ENCODE peak calls at places on chromosomes 4 and X, in four cellular contexts. One of them, this sample, is unnamed. For H3K36me3, the result is how much of the 10 kb centered on the place peaks cover.

GRCh38 chr4:129514852-129515251 is 418.9 kb downstream of the C4orf33 start:
- DNase-seq in endothelial cell of umbilical vein: peak
- DNase-seq in HepG2: no peak
- DNase-seq in HCT116: no peak
- DNase-seq in this sample: no peak

GRCh38 chr4:153296424-153296823 is 48.1 kb upstream of the MND1 start:
- DNase-seq in endothelial cell of umbilical vein: no peak
- DNase-seq in HepG2: no peak
- DNase-seq in HCT116: no peak
- DNase-seq in this sample: peak

GRCh38 chr4:105059337-105059736 is 87.3 kb upstream of the TET2 start:
- DNase-seq in endothelial cell of umbilical vein: no peak
- DNase-seq in HepG2: no peak
- DNase-seq in HCT116: no peak
- DNase-seq in this sample: no peak

GRCh38 chrX:15404712-15405111 is 20.5 kb upstream of the VEGFD start:
- DNase-seq in endothelial cell of umbilical vein: peak
- DNase-seq in HepG2: no peak
- DNase-seq in HCT116: no peak
- DNase-seq in this sample: no peak

GRCh38 chrX:39813631-39814246 is 284.0 kb downstream of the BCOR start:
- DNase-seq in endothelial cell of umbilical vein: peak
- DNase-seq in HepG2: no peak
- DNase-seq in HCT116: no peak
- DNase-seq in this sample: no peak

GRCh38 chr4:78121338-78121904 is 64.3 kb downstream of the FRAS1 start:
- DNase-seq in endothelial cell of umbilical vein: no peak
- DNase-seq in HepG2: no peak
- DNase-seq in HCT116: no peak
- DNase-seq in this sample: no peak

GRCh38 chr4:150389896-150390530 is 191.9 kb upstream of the MAB21L2 start:
- DNase-seq in endothelial cell of umbilical vein: no peak
- DNase-seq in HepG2: no peak
- DNase-seq in HCT116: no peak
- DNase-seq in this sample: no peak

GRCh38 chrX:105315301-105315700 is 94.8 kb upstream of the TEX13A start:
- DNase-seq in endothelial cell of umbilical vein: no peak
- DNase-seq in HepG2: no peak
- DNase-seq in HCT116: no peak
- DNase-seq in this sample: no peak

GRCh38 chr4:171390626-171391025 is 422.6 kb upstream of the GALNTL6 start:
- DNase-seq in endothelial cell of umbilical vein: no peak
- DNase-seq in HepG2: no peak
- DNase-seq in HCT116: no peak
- DNase-seq in this sample: no peak

GRCh38 chr4:147714575-147715401 is 17.1 kb upstream of the ARHGAP10 start:
- DNase-seq in endothelial cell of umbilical vein: peak
- DNase-seq in HepG2: no peak
- DNase-seq in HCT116: no peak
- DNase-seq in this sample: peak

GRCh38 chr4:94570558-94570957 is 118.8 kb downstream of the PDLIM5 start:
- DNase-seq in endothelial cell of umbilical vein: no peak
- DNase-seq in HepG2: no peak
- DNase-seq in HCT116: no peak
- DNase-seq in this sample: no peak

GRCh38 chr4:52052475-52052780 is 1.3 kb downstream of the SPATA18 start:
- DNase-seq in endothelial cell of umbilical vein: peak
- DNase-seq in HepG2: peak
- DNase-seq in HCT116: no peak
- DNase-seq in this sample: no peak

GRCh38 chrX:154652311-154653047 is 900 bp downstream of the CTAG2 start:
- DNase-seq in endothelial cell of umbilical vein: no peak
- DNase-seq in HepG2: no peak
- DNase-seq in HCT116: no peak
- DNase-seq in this sample: no peak

GRCh38 chr4:16942491-16942890 is 44.0 kb upstream of the LDB2 start:
- DNase-seq in endothelial cell of umbilical vein: no peak
- DNase-seq in HepG2: no peak
- DNase-seq in HCT116: peak
- DNase-seq in this sample: no peak

GRCh38 chr4:91681544-91681943 is 622.2 kb upstream of the GRID2 start:
- DNase-seq in endothelial cell of umbilical vein: no peak
- DNase-seq in HepG2: no peak
- DNase-seq in HCT116: peak
- DNase-seq in this sample: no peak

DNA sequence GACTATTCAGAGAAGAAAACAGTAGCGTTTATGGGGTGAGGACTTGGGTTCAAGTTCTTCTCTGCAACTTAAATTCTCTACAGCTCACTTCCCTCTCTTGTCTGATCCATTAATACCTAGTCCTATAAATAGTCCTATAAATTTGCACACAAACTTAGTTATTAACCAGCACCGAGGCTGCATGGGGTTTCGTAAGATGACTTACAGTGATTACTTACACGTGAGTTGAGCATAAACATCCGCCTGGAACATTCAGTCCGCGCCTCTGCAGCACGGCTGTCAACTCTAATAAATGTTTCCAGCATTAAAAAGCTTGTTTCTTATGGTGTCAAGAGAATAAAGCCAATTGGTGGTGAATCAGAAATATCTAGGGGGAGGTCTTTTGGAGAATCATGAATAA is 103.0 kb upstream of the ENPP6 start:
- DNase-seq in endothelial cell of umbilical vein: no peak
- DNase-seq in HepG2: no peak
- DNase-seq in HCT116: no peak
- DNase-seq in this sample: no peak
- H2AFZ ChIP-seq in endothelial cell of umbilical vein: no peak
- H2AFZ ChIP-seq in HepG2: no peak
- H2AFZ ChIP-seq in HCT116: no peak
- H2AFZ ChIP-seq in this sample: no peak

GRCh38 chrX:19382500-19383145 is 38.9 kb downstream of the PDHA1 start:
- DNase-seq in endothelial cell of umbilical vein: peak
- DNase-seq in HepG2: peak
- DNase-seq in HCT116: peak
- DNase-seq in this sample: peak
- TF ChIP-seq CTCF in endothelial cell of umbilical vein: peak
- TF ChIP-seq CTCF in HepG2: peak
- TF ChIP-seq CTCF in HCT116: peak
- TF ChIP-seq CTCF in this sample: peak

GRCh38 chrX:130196453-130196852 is 24.7 kb downstream of the RAB33A start:
- DNase-seq in endothelial cell of umbilical vein: no peak
- DNase-seq in HepG2: no peak
- DNase-seq in HCT116: no peak
- DNase-seq in this sample: no peak

DNA sequence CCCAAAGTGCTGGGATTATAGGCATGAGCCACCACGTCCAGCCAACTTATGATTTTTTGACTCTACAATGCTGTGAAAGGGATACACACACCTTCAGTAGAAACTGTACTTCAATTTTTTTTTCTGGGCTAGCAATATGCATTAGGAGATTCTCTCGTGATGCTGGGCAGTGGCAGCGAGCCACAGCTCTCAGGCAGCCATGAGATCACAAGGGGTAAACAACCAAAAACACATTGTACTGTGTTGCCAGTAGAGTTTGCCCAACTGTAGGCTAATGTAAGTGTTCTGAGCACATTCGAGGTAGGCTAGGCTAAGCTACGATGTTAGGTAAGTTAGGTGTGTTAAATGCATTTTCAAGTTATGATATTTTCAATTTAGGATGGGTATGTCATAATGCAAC is 25.7 kb downstream of the RAB33A start:
- DNase-seq in endothelial cell of umbilical vein: no peak
- DNase-seq in HepG2: no peak
- DNase-seq in HCT116: no peak
- DNase-seq in this sample: no peak
- H3K36me3 ChIP-seq in endothelial cell of umbilical vein: under half
- H3K36me3 ChIP-seq in HepG2: under half
- H3K36me3 ChIP-seq in HCT116: under half
- H3K36me3 ChIP-seq in this sample: under half

GRCh38 chr4:20217521-20217920 is 34.2 kb upstream of the SLIT2 start:
- DNase-seq in endothelial cell of umbilical vein: no peak
- DNase-seq in HepG2: no peak
- DNase-seq in HCT116: no peak
- DNase-seq in this sample: no peak

GRCh38 chr4:20217951-20218350 is 33.8 kb upstream of the SLIT2 start:
- DNase-seq in endothelial cell of umbilical vein: no peak
- DNase-seq in HepG2: no peak
- DNase-seq in HCT116: no peak
- DNase-seq in this sample: no peak

DNA sequence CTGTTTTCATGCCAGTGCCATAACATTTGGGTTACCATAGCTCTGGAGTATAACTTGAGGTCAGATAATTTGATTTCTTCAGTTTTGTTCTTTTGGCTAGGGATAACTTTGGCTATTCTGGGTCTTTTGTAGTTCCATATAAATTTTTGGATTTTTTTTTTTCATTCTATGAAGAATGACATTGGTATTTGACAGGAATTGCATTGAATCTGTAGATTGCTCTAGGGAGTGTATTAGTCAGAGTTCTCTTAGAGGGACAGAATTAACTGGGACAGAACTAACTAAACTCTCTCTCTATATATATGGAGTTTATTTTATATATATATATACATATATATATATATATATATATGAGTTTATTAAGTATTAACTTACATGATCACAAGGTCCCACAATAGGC is 32.2 kb upstream of the SLIT2 start:
- DNase-seq in endothelial cell of umbilical vein: no peak
- DNase-seq in HepG2: no peak
- DNase-seq in HCT116: no peak
- DNase-seq in this sample: no peak
- H2AFZ ChIP-seq in endothelial cell of umbilical vein: no peak
- H2AFZ ChIP-seq in HepG2: no peak
- H2AFZ ChIP-seq in HCT116: no peak
- H2AFZ ChIP-seq in this sample: no peak

GRCh38 chr4:126396703-126397102 is 1081.9 kb downstream of the FAT4 start:
- DNase-seq in endothelial cell of umbilical vein: no peak
- DNase-seq in HepG2: no peak
- DNase-seq in HCT116: no peak
- DNase-seq in this sample: no peak
- TF ChIP-seq CTCF in endothelial cell of umbilical vein: no peak
- TF ChIP-seq CTCF in HepG2: no peak
- TF ChIP-seq CTCF in HCT116: peak
- TF ChIP-seq CTCF in this sample: no peak

DNA sequence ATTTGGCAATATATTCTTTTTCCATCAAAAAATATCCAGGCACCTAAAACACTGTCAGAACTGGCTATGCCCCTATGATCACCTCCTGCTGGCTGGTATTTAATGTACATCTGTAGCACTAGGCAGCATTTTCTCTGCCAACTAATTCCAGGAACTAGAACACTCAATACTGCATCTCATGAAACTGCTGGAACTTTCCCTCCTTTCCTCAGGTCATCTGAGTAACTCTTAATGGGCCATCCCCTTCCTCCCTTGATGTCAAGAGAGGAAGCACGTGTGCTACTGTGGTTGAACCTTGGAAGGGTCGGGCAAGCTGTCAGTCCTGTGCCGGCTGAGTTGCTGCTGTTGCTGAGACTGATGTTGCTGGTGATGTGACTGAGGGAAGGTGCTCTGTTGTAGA is 39.4 kb downstream of the TMEM165 start:
- DNase-seq in endothelial cell of umbilical vein: peak
- DNase-seq in HepG2: no peak
- DNase-seq in HCT116: no peak
- DNase-seq in this sample: no peak
- H3K36me3 ChIP-seq in endothelial cell of umbilical vein: under half
- H3K36me3 ChIP-seq in HepG2: under half
- H3K36me3 ChIP-seq in HCT116: under half
- H3K36me3 ChIP-seq in this sample: under half

GRCh38 chr4:15005474-15006115 is 3.3 kb downstream of the CPEB2 start:
- DNase-seq in endothelial cell of umbilical vein: peak
- DNase-seq in HepG2: no peak
- DNase-seq in HCT116: no peak
- DNase-seq in this sample: no peak
- H2AFZ ChIP-seq in endothelial cell of umbilical vein: no peak
- H2AFZ ChIP-seq in HepG2: no peak
- H2AFZ ChIP-seq in HCT116: peak
- H2AFZ ChIP-seq in this sample: no peak

GRCh38 chr4:139177049-139177887 is at the start of gene ELF2:
- DNase-seq in endothelial cell of umbilical vein: peak
- DNase-seq in HepG2: peak
- DNase-seq in HCT116: peak
- DNase-seq in this sample: peak
- TF ChIP-seq CTCF in endothelial cell of umbilical vein: no peak
- TF ChIP-seq CTCF in HepG2: no peak
- TF ChIP-seq CTCF in HCT116: no peak
- TF ChIP-seq CTCF in this sample: no peak

This sample was measured in PC-9.